ENCODE peak calls at places on chromosomes 6 and 20, in nine cellular contexts. S, T, J, Y, P, U, O, Q and L are unnamed samples.

GRCh38 chr20:59222982-59223610 is 59.5 kb downstream of the ZNF831 start:
- DNase-seq in S (no peak), T (no peak), J (no peak), Y (no peak), P (peak; percentile 29), U (peak; percentile 9), O (no peak), Q (no peak), L (no peak)

GRCh38 chr6:52227495-52227894 is 16.8 kb downstream of the IL17F start:
- DNase-seq in S (peak; percentile 7), T (no peak), J (no peak), Y (no peak), P (no peak), U (no peak), O (no peak), Q (no peak), L (no peak)

GRCh38 chr20:9342651-9343050 is 171.7 kb upstream of the LAMP5 start:
- DNase-seq in S (no peak), T (no peak), J (no peak), Y (no peak), P (no peak), U (no peak), O (no peak), Q (no peak), L (no peak)

GRCh38 chr6:119034827-119035458 is 43.5 kb downstream of the FAM184A start:
- DNase-seq in S (peak; percentile 48), T (no peak), J (no peak), Y (no peak), P (no peak), U (peak; percentile 34), O (no peak), Q (no peak), L (no peak)

GRCh38 chr6:72418495-72418894 is 203.4 kb upstream of the KCNQ5 start:
- DNase-seq in S (peak; percentile 73), T (peak; percentile 59), J (no peak), Y (no peak), P (no peak), U (peak; percentile 21), O (no peak), Q (no peak), L (no peak)

GRCh38 chr6:151624481-151624880 is 130.7 kb downstream of the CCDC170 start:
- DNase-seq in S (no peak), T (no peak), J (no peak), Y (no peak), P (no peak), U (no peak), O (no peak), Q (no peak), L (no peak)

GRCh38 chr6:16322666-16323312 is 84.4 kb downstream of the GMPR start:
- DNase-seq in S (peak; percentile 91), T (peak; percentile 90), J (peak; percentile 59), Y (peak; percentile 80), P (no peak), U (peak; percentile 96), O (no peak), Q (peak; percentile 81), L (no peak)

GRCh38 chr6:47241742-47242482 is 67.8 kb downstream of the TNFRSF21 start:
- DNase-seq in S (peak; percentile 83), T (no peak), J (no peak), Y (no peak), P (no peak), U (peak; percentile 39), O (no peak), Q (peak; percentile 71), L (no peak)

GRCh38 chr6:1317302-1317815 is 5.5 kb downstream of the FOXQ1 start:
- DNase-seq in S (no peak), T (no peak), J (no peak), Y (no peak), P (no peak), U (no peak), O (no peak), Q (no peak), L (no peak)

GRCh38 chr6:155108070-155108815 is 113.1 kb downstream of the TIAM2 start:
- DNase-seq in S (no peak), T (no peak), J (no peak), Y (no peak), P (no peak), U (no peak), O (no peak), Q (no peak), L (no peak)

GRCh38 chr6:7512320-7512719 is 29.2 kb upstream of the DSP start:
- DNase-seq in S (no peak), T (no peak), J (no peak), Y (no peak), P (no peak), U (peak; percentile 2), O (no peak), Q (no peak), L (no peak)

GRCh38 chr6:2915150-2915549 is 12.0 kb upstream of the SERPINB9 start:
- DNase-seq in S (no peak), T (no peak), J (peak; percentile 15), Y (no peak), P (no peak), U (no peak), O (no peak), Q (no peak), L (no peak)

GRCh38 chr20:50784464-50784863 is 10.4 kb upstream of the BCAS4 start:
- DNase-seq in S (no peak), T (no peak), J (no peak), Y (no peak), P (no peak), U (no peak), O (no peak), Q (peak; percentile 5), L (no peak)

GRCh38 chr6:81031429-81031828 is 721.1 kb downstream of the TENT5A start:
- DNase-seq in S (peak; percentile 28), T (no peak), J (no peak), Y (no peak), P (no peak), U (no peak), O (no peak), Q (no peak), L (no peak)

GRCh38 chr6:1901556-1901955 is 291.8 kb downstream of the FOXC1 start:
- DNase-seq in S (peak; percentile 42), T (peak; percentile 78), J (no peak), Y (no peak), P (no peak), U (peak; percentile 36), O (no peak), Q (no peak), L (no peak)

GRCh38 chr20:58986286-58986967 is 5.4 kb downstream of the NELFCD start:
- DNase-seq in S (no peak), T (no peak), J (no peak), Y (no peak), P (no peak), U (no peak), O (no peak), Q (peak; percentile 21), L (no peak)

GRCh38 chr6:26087284-26088115 is at the start of gene HFE:
- DNase-seq in S (peak; percentile 76), T (peak; percentile 38), J (peak; percentile 59), Y (peak; percentile 55), P (peak; percentile 66), U (peak; percentile 67), O (peak; percentile 56), Q (peak; percentile 81), L (no peak)

GRCh38 chr6:31723980-31724691 is 963 bp downstream of the MPIG6B start:
- DNase-seq in S (no peak), T (no peak), J (no peak), Y (no peak), P (no peak), U (no peak), O (no peak), Q (no peak), L (no peak)

GRCh38 chr6:161316531-161316930 is 42.7 kb upstream of the AGPAT4 start:
- DNase-seq in S (no peak), T (no peak), J (no peak), Y (no peak), P (no peak), U (no peak), O (no peak), Q (no peak), L (no peak)

GRCh38 chr20:46786566-46786965 is 77.1 kb downstream of the SLC2A10 start:
- DNase-seq in S (no peak), T (no peak), J (no peak), Y (no peak), P (no peak), U (no peak), O (no peak), Q (no peak), L (no peak)
- TF ChIP-seq CTCF in S (no peak), T (no peak), J (no peak), Y (no peak), P (no peak), U (no peak), O (no peak), Q (no peak), L (no peak)

GRCh38 chr6:15287670-15288069 is 41.8 kb downstream of the JARID2 start:
- DNase-seq in S (no peak), T (no peak), J (no peak), Y (no peak), P (no peak), U (no peak), O (no peak), Q (no peak), L (no peak)

GRCh38 chr6:15288856-15289255 is 43.0 kb downstream of the JARID2 start:
- DNase-seq in S (no peak), T (no peak), J (no peak), Y (no peak), P (no peak), U (no peak), O (no peak), Q (no peak), L (no peak)

GRCh38 chr6:15282334-15282733 is 36.5 kb downstream of the JARID2 start:
- DNase-seq in S (no peak), T (no peak), J (no peak), Y (no peak), P (no peak), U (no peak), O (no peak), Q (no peak), L (no peak)

GRCh38 chr6:15283986-15284361 is 38.1 kb downstream of the JARID2 start:
- DNase-seq in S (peak; percentile 93), T (no peak), J (no peak), Y (no peak), P (no peak), U (no peak), O (no peak), Q (no peak), L (no peak)

GRCh38 chr6:15285682-15286294 is 39.9 kb downstream of the JARID2 start:
- DNase-seq in S (no peak), T (no peak), J (no peak), Y (no peak), P (no peak), U (no peak), O (no peak), Q (no peak), L (no peak)
- TF ChIP-seq CTCF in S (peak; percentile 10), T (no peak), J (peak; percentile 43), Y (no peak), P (no peak), U (no peak), O (no peak), Q (no peak), L (peak; percentile 47)

GRCh38 chr6:96716221-96716620 is 121.1 kb downstream of the GPR63 start:
- DNase-seq in S (no peak), T (no peak), J (peak; percentile 45), Y (no peak), P (no peak), U (no peak), O (no peak), Q (no peak), L (no peak)
- TF ChIP-seq CTCF in S (no peak), T (no peak), J (peak; percentile 79), Y (no peak), P (no peak), U (no peak), O (no peak), Q (no peak), L (no peak)

GRCh38 chr6:63574554-63574900 is 2.2 kb downstream of the LOC128125822 start:
- DNase-seq in S (no peak), T (no peak), J (no peak), Y (no peak), P (no peak), U (no peak), O (no peak), Q (no peak), L (no peak)
- TF ChIP-seq CTCF in S (no peak), T (no peak), J (peak; percentile 12), Y (peak; percentile 41), P (peak; percentile 2), U (no peak), O (no peak), Q (no peak), L (peak; percentile 44)